ENCODE peak calls at places on chromosomes 12 and 14, in seven cellular contexts. C is astrocyte of the cerebellum, D is gastrocnemius medialis, J is brain microvascular endothelial cell, Q is heart right ventricle, N is upper lobe of right lung, F is IMR-90. A is an unnamed sample.

GRCh38 chr14:35515916-35516315 is 18.0 kb upstream of the INSM2 start:
- DNase-seq in D (no peak), N (no peak), Q (no peak), F (no peak), J (no peak), C (no peak), A (no peak)

GRCh38 chr14:101494826-101495225 is 66.5 kb upstream of the DIO3 start:
- DNase-seq in D (no peak), J (no peak), F (no peak), C (no peak), N (peak), Q (no peak), A (no peak)

GRCh38 chr14:72722201-72722785 is 171.6 kb downstream of the DPF3 start:
- DNase-seq in F (no peak), C (no peak), J (no peak), Q (no peak), D (no peak), N (no peak), A (no peak)

GRCh38 chr12:121812921-121813896 is 9.4 kb downstream of the SETD1B start:
- DNase-seq in F (no peak), N (no peak), J (no peak), Q (no peak), D (no peak), C (no peak), A (no peak)

GRCh38 chr14:53304726-53305381 is 151.7 kb upstream of the DDHD1 start:
- DNase-seq in N (no peak), J (no peak), D (no peak), F (peak), C (no peak), Q (no peak), A (no peak)

GRCh38 chr12:57342207-57342691 is 88.6 kb downstream of the R3HDM2 start:
- DNase-seq in J (peak), D (peak), Q (no peak), N (no peak), F (peak), C (no peak), A (no peak)

GRCh38 chr14:36619853-36620252 is 37.4 kb upstream of the NKX2-8 start:
- DNase-seq in C (no peak), D (no peak), F (no peak), N (no peak), J (no peak), Q (no peak), A (no peak)

GRCh38 chr12:10234562-10234961 is 21.9 kb downstream of the GABARAPL1 start:
- DNase-seq in D (no peak), J (no peak), Q (no peak), F (no peak), N (no peak), C (no peak), A (no peak)

GRCh38 chr14:52049271-52049670 is 19.6 kb downstream of the NID2 start:
- DNase-seq in D (no peak), F (no peak), N (no peak), J (no peak), C (no peak), Q (no peak), A (no peak)

GRCh38 chr12:11460343-11461023 is 65.1 kb upstream of the PRB2 start:
- DNase-seq in D (no peak), J (no peak), Q (no peak), C (no peak), F (no peak), N (no peak), A (no peak)

GRCh38 chr14:37591311-37591940 is 3.6 kb downstream of the FOXA1 start:
- DNase-seq in D (no peak), F (no peak), C (no peak), J (no peak), N (peak), Q (peak), A (no peak)

GRCh38 chr12:6288235-6288634 is 22.2 kb upstream of the PLEKHG6 start:
- DNase-seq in N (no peak), D (no peak), C (no peak), F (peak), J (peak), Q (no peak), A (peak)

GRCh38 chr14:64520699-64521098 is 16.1 kb downstream of the ZBTB1 start:
- DNase-seq in N (no peak), C (no peak), D (no peak), Q (no peak), J (no peak), F (no peak), A (no peak)

GRCh38 chr14:85512491-85512890 is 17.5 kb upstream of the FLRT2 start:
- DNase-seq in C (no peak), N (no peak), F (peak), D (no peak), Q (no peak), J (no peak), A (no peak)

GRCh38 chr14:69324341-69324931 is 64.5 kb downstream of the GALNT16 start:
- DNase-seq in J (no peak), Q (no peak), D (no peak), N (peak), C (no peak), F (no peak), A (no peak)

GRCh38 chr12:80794506-80794905 is 77.8 kb downstream of the MYF5 start:
- DNase-seq in C (no peak), N (no peak), Q (no peak), D (no peak), F (no peak), J (no peak), A (no peak)

GRCh38 chr14:64654072-64654899 is 49.9 kb upstream of the PLEKHG3 start:
- DNase-seq in N (no peak), C (peak), J (peak), D (no peak), Q (no peak), F (peak), A (peak)

GRCh38 chr14:22226381-22226780 is 362.6 kb downstream of the DAD1 start:
- DNase-seq in F (peak), D (no peak), J (peak), Q (no peak), N (no peak), C (no peak), A (peak)
- TF ChIP-seq CTCF in F (peak), D (no peak), J (peak), Q (peak), N (peak), C (peak), A (peak)

DNA sequence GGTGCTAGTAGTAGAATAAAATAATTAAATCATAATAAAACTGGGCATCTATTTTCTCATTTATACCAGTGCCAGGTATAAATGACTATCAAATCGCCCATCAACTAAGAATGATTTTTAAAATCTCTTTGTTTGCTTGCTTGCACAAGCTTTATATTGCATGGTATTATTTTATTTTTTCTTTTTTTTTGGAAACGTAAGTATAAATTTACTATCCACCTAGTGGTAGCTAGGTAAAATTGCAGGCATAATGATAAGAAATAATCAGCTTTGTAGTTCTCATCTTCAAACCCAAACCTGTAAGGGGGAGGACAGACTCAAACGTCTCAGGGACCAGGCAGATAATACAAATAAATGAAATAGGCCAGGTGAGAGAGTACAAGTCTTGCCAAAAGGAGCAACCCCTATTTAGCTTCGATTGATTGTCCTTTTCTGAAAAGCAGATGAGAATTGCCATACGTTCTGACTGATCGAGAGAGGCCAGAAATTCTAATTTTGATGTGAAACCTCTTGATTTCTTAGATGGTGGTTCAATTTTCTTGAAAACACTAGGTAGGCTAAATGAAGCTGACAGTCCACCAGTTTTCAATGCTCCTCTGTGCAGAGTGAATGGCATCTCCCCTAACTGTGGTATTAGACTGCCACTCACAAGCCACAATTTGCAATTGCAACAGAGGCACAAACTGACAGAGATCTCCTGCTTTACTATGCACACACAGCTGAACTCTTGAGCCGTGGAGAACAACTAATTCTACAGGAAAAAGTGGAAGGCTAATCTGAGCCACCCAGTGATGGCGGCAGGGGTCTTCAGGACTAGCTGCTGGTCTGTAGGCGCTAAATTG is 189.3 kb downstream of the DACT1 start:
- DNase-seq in J (no peak), D (no peak), Q (no peak), N (no peak), C (no peak), F (no peak), A (no peak)
- TF ChIP-seq CTCF in J (peak), D (no peak), Q (peak), N (peak), C (peak), F (peak), A (peak)

GRCh38 chr12:13345722-13346121 is 149.2 kb downstream of the EMP1 start:
- DNase-seq in J (no peak), C (no peak), N (no peak), F (no peak), D (no peak), Q (no peak), A (no peak)

GRCh38 chr12:13348464-13348863 is 151.9 kb downstream of the EMP1 start:
- DNase-seq in D (no peak), C (no peak), J (no peak), Q (no peak), F (no peak), N (no peak), A (no peak)

GRCh38 chr12:13350946-13351345 is 154.4 kb downstream of the EMP1 start:
- DNase-seq in F (no peak), D (no peak), C (no peak), N (no peak), J (no peak), Q (no peak), A (no peak)

GRCh38 chr12:13350381-13350780 is 153.9 kb downstream of the EMP1 start:
- DNase-seq in D (no peak), J (no peak), F (no peak), N (no peak), Q (no peak), C (no peak), A (no peak)

GRCh38 chr12:13347241-13348043 is 150.9 kb downstream of the EMP1 start:
- DNase-seq in Q (no peak), C (peak), J (peak), N (no peak), F (peak), D (no peak), A (peak)
- TF ChIP-seq CTCF in Q (no peak), C (peak), J (peak), N (no peak), F (no peak), D (no peak), A (peak)

DNA sequence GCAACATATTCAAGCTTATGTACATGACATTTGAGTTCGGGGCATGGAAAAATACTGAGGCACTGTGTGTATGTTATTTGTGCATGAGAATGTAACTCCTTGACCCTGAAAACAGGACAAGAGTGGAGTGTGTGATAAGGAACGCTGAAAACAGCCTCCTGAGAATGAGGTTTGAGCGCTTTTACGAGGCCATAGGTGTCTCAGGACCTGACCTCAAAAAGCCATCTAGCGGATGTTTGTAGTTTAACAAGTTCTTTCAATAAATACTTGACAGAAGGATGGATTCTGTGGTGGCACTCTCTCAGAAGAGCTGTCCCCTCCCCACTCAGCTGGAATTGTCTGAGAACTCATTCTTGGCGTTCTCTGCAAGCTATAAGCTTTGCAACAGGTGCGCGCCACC is 350.5 kb upstream of the TMTC1 start:
- DNase-seq in D (no peak), C (no peak), F (no peak), N (no peak), Q (no peak), J (no peak), A (no peak)
- TF ChIP-seq CTCF in D (no peak), C (no peak), F (no peak), N (no peak), Q (no peak), J (no peak), A (no peak)

DNA sequence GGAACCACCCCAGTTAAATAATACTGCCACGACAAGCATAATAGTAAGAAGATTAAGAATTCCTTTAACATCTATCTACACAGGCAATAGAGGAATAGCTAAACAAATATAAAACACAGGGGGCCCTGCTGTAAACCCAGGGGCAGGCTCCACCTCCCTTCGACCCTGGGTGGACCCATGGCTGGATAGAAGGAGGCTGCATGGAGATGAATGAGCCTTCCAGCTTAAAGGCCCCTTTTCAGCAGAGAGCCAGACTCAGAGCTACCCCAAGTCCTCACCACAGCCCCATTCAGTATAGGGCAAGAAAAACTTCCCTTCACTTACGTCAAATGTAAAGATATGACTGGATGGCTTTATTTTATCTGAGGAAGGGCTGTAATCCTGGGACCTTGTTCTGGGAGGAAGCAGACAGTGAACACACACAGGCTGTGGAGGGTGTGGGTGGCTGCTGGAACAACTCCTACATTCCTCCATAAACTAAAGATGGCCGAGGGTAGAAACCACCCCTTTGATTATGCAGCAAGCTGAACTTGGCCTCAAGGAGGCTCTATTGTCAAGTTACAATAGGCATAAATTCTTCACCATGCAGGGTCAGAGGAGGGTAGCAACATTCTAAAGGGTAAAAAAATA is 30.5 kb downstream of the NUAK1 start:
- DNase-seq in J (peak), N (no peak), Q (no peak), D (no peak), C (peak), F (peak), A (no peak)
- TF ChIP-seq CTCF in J (peak), N (no peak), Q (peak), D (no peak), C (peak), F (peak), A (peak)

A was measured in HFFc6.